ENCODE peak calls at places on chromosomes 5 and 9, in eight cellular contexts. E is CD4-positive, CD25-positive, alpha-beta regulatory T cell; K is astrocyte; A is stomach; Z is thoracic aorta; X is neuronal stem cell; T is Peyer's patch; O is sigmoid colon. J is an unnamed sample. For H3K27me3, the result is how much of the 10 kb centered on the place peaks cover.

GRCh38 chr5:53373420-53374188 is 106.8 kb upstream of the FST start:
- DNase-seq in A (no peak), K (peak), E (no peak), T (no peak), X (no peak), O (no peak), Z (no peak), J (no peak)

GRCh38 chr5:10652151-10652550 is 88.3 kb downstream of the ANKRD33B start:
- DNase-seq in A (peak), T (peak), X (no peak), E (no peak), O (peak), Z (no peak), K (no peak), J (no peak)

GRCh38 chr5:151719228-151719861 is 32.6 kb upstream of the SPARC start:
- DNase-seq in K (no peak), E (no peak), T (peak), O (no peak), X (no peak), Z (no peak), A (no peak), J (no peak)

GRCh38 chr5:135651156-135651555 is 72.4 kb upstream of the CXCL14 start:
- DNase-seq in K (peak), Z (no peak), O (no peak), T (no peak), E (no peak), X (no peak), A (no peak), J (no peak)

GRCh38 chr5:149271717-149272558 is at the start of gene AFAP1L1:
- DNase-seq in X (peak), Z (no peak), T (peak), E (peak), A (peak), O (peak), K (peak), J (peak)

GRCh38 chr5:32642276-32643002 is 57.1 kb downstream of the SUB1 start:
- DNase-seq in A (no peak), X (no peak), E (no peak), Z (no peak), O (no peak), T (no peak), K (peak), J (no peak)

GRCh38 chr9:135794057-135794335 is 92.0 kb downstream of the KCNT1 start:
- DNase-seq in Z (no peak), X (no peak), E (no peak), A (no peak), O (no peak), K (no peak), T (no peak), J (no peak)

GRCh38 chr9:82149647-82150046 is 161.1 kb downstream of the SPATA31D1 start:
- DNase-seq in X (no peak), K (no peak), Z (no peak), O (no peak), E (no peak), A (no peak), T (no peak), J (no peak)

GRCh38 chr5:155679530-155679929 is 647.4 kb upstream of the SGCD start:
- DNase-seq in K (no peak), A (no peak), E (no peak), O (no peak), Z (no peak), X (no peak), T (no peak), J (no peak)

GRCh38 chr5:66057239-66057638 is 86.9 kb upstream of the SREK1 start:
- DNase-seq in O (no peak), K (no peak), T (no peak), Z (no peak), E (no peak), X (no peak), A (no peak), J (no peak)

GRCh38 chr9:72476617-72477375 is 44.6 kb upstream of the TMC1 start:
- DNase-seq in K (peak), E (no peak), O (no peak), Z (no peak), X (no peak), A (peak), T (peak), J (no peak)

GRCh38 chr9:135275163-135275925 is 187.9 kb downstream of the OLFM1 start:
- DNase-seq in X (no peak), T (no peak), K (no peak), E (no peak), O (no peak), A (peak), Z (no peak), J (no peak)

GRCh38 chr9:86713970-86714369 is 233.3 kb downstream of the GAS1 start:
- DNase-seq in O (no peak), X (no peak), T (no peak), K (no peak), E (no peak), Z (no peak), A (no peak), J (no peak)

GRCh38 chr9:100108572-100108971 is 9.5 kb downstream of the INVS start:
- DNase-seq in K (no peak), E (no peak), X (no peak), O (no peak), Z (no peak), A (no peak), T (no peak), J (no peak)

GRCh38 chr9:108953983-108954574 is 19.9 kb downstream of the ABITRAM start:
- DNase-seq in O (no peak), X (no peak), E (peak), T (no peak), A (no peak), K (peak), Z (no peak), J (no peak)

GRCh38 chr5:64074533-64074932 is 91.1 kb upstream of the RNF180 start:
- DNase-seq in T (no peak), Z (no peak), O (no peak), E (no peak), X (peak), A (no peak), K (peak), J (no peak)

GRCh38 chr9:18473551-18474279 is at the start of gene ADAMTSL1:
- DNase-seq in A (peak), E (no peak), T (peak), O (peak), X (peak), K (peak), Z (no peak), J (peak)
- H3K4me3 ChIP-seq in A (peak), E (no peak), T (no peak), O (peak), X (peak), K (peak), Z (peak), J (peak)

GRCh38 chr5:88724201-88724600 is 158.8 kb downstream of the MEF2C start:
- DNase-seq in Z (no peak), X (no peak), E (no peak), T (no peak), K (peak), A (no peak), O (no peak), J (no peak)
- H3K27me3 ChIP-seq in Z (under half), X (under half), E (under half), T (under half), K (under half), A (under half), O (under half), J (under half)

DNA sequence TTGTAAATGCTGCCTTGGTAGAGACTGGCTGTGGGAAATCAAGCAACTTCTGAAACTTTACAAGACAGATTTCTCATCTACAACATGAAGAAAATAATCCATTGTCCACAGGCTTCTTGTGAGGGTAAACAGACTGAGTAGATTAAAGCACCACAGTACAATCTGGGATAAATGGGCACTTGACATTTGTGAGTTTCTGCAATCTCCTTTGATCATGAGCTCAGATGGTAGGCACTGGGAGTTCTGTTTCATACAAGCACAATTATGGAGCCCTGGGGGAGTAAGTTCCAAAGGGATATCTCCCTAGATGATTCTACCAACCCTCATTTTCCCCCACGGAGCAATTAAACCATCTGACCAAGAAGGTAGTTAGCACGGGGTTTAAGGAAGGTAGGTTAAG is 479.4 kb upstream of the TNC start:
- DNase-seq in E (no peak), K (no peak), A (no peak), T (no peak), Z (no peak), X (no peak), O (no peak), J (no peak)
- H3K4me3 ChIP-seq in E (no peak), K (peak), A (no peak), T (no peak), Z (no peak), X (no peak), O (no peak), J (no peak)

GRCh38 chr9:129549139-129549538 is 71.8 kb downstream of the C9orf50 start:
- DNase-seq in O (peak), K (no peak), E (no peak), X (no peak), T (no peak), A (no peak), Z (no peak), J (no peak)

GRCh38 chr9:129549684-129550083 is 71.2 kb downstream of the C9orf50 start:
- DNase-seq in O (peak), X (no peak), Z (no peak), A (no peak), E (no peak), T (peak), K (peak), J (peak)

GRCh38 chr9:129547063-129547462 is 73.8 kb downstream of the C9orf50 start:
- DNase-seq in Z (no peak), K (no peak), X (no peak), A (no peak), E (no peak), O (peak), T (no peak), J (no peak)

GRCh38 chr9:129548571-129549135 is 72.2 kb downstream of the C9orf50 start:
- DNase-seq in O (peak), X (no peak), T (no peak), E (no peak), Z (peak), K (no peak), A (no peak), J (peak)

DNA sequence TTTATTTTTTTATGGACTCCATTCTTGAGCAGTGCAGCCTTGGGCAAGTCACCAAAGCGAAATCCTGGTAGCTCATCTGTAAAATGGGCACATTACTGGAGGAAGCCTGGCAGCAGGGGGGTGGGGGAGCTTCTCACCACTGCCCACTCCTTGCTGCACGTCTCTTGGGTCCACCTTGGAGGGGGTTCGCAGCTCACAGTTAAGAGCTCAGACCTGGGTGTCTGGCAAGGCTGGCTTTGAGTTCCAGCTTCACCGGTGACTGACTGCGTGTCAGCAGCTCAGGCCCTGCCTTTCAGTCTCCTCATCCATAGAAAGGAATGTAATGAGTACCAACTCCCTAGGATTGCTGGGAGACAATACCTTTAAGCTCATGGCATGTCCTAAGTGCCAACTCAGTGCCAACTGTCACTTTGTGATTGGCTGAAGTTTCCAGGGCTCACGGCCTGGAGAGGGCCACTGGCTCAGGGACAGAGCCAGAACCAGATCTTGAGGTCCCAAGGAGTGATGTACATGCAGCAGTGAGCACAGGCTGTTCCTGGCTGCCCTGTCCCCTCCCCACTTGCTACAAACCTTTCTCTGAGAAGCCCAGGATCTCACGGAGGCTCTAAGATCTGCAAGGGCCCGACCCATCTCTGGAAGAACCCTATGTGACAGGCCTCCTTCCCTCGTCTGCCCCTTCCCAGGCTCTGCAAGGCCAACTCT is 72.9 kb downstream of the C9orf50 start:
- DNase-seq in A (no peak), E (no peak), X (no peak), Z (no peak), K (no peak), T (no peak), O (peak), J (no peak)
- H3K27me3 ChIP-seq in A (under half), E (under half), X (under half), Z (under half), K (under half), T (under half), O (under half), J (under half)

DNA sequence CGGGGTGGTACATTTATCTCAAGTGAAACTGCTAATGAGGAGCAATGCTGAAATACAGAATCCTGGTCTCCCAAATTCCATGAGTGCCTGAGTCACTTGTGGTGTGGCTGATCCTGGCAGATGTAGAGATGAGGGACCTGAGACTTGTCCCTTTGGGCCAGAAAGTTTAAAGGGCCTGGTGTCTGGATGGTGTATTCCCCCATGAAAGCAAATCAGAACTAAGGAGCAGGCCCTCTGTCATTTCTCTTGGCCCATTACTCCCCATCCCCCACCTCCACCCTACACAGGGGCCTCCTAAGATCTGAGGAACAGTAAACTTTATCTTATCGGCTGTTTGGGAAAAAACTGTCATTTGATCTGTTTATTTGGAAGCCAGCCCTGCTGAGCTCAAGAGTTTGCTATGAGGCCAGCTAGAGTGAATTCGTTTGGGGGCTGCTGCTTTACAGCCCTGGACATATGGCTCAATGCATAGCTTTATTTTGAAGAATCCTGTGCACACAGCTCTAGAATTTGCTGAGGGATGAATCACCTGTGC is 140.3 kb downstream of the LHFPL2 start:
- DNase-seq in X (no peak), Z (no peak), T (no peak), E (no peak), A (no peak), K (peak), O (no peak), J (no peak)
- H3K4me3 ChIP-seq in X (no peak), Z (peak), T (no peak), E (no peak), A (peak), K (no peak), O (peak), J (no peak)